ENCODE peak calls at places on chromosomes 16 and 17, in eight cellular contexts. K is mesothelial cell of epicardium, A is astrocyte, H is thoracic aorta, C is left ventricle myocardium inferior, O is A549, V is fibroblast of villous mesenchyme, X is heart left ventricle. E is an unnamed sample.

GRCh38 chr16:26765087-26765486 is 301.6 kb upstream of the C16orf82 start:
- DNase-seq in K (no peak), A (no peak), H (no peak), C (no peak), O (peak), V (no peak), X (no peak), E (no peak)

GRCh38 chr16:70725024-70725911 is 39.4 kb upstream of the MTSS2 start:
- DNase-seq in K (no peak), A (no peak), H (no peak), C (peak), O (no peak), V (peak), X (peak), E (no peak)

GRCh38 chr16:23514381-23515152 is 4.3 kb upstream of the GGA2 start:
- DNase-seq in K (no peak), A (no peak), H (no peak), C (no peak), O (no peak), V (no peak), X (no peak), E (no peak)

GRCh38 chr17:43816336-43817320 is 16.3 kb downstream of the MPP3 start:
- DNase-seq in K (no peak), A (no peak), H (no peak), C (no peak), O (no peak), V (no peak), X (no peak), E (no peak)

GRCh38 chr17:78383725-78384471 is 5.4 kb downstream of the PGS1 start:
- DNase-seq in K (no peak), A (peak), H (peak), C (peak), O (no peak), V (peak), X (peak), E (peak)

GRCh38 chr17:64767269-64767997 is 105.3 kb upstream of the SMURF2 start:
- DNase-seq in K (no peak), A (no peak), H (no peak), C (no peak), O (no peak), V (no peak), X (no peak), E (no peak)

GRCh38 chr17:58224315-58224714 is 5.3 kb upstream of the MKS1 start:
- DNase-seq in K (no peak), A (peak), H (no peak), C (no peak), O (peak), V (peak), X (no peak), E (peak)

GRCh38 chr17:9575381-9576072 is at the start of gene STX8:
- DNase-seq in K (peak), A (peak), H (peak), C (peak), O (peak), V (peak), X (peak), E (peak)

GRCh38 chr17:29257756-29258155 is 11.1 kb downstream of the CRYBA1 start:
- DNase-seq in K (no peak), A (no peak), H (no peak), C (no peak), O (no peak), V (peak), X (no peak), E (peak)

GRCh38 chr16:56372013-56372634 is 53.2 kb downstream of the AMFR start:
- DNase-seq in K (no peak), A (no peak), H (no peak), C (no peak), O (no peak), V (peak), X (no peak), E (no peak)

GRCh38 chr16:14502932-14503741 is 126.9 kb downstream of the PARN start:
- DNase-seq in K (no peak), A (peak), H (no peak), C (no peak), O (no peak), V (peak), X (no peak), E (peak)

GRCh38 chr17:58710948-58711552 is 18.6 kb downstream of the RAD51C start:
- DNase-seq in K (no peak), A (peak), H (no peak), C (no peak), O (no peak), V (peak), X (no peak), E (peak)

GRCh38 chr16:57959121-57959520 is 11.8 kb downstream of the CNGB1 start:
- DNase-seq in K (no peak), A (no peak), H (no peak), C (no peak), O (no peak), V (no peak), X (no peak), E (no peak)

GRCh38 chr17:30532871-30533270 is 55.7 kb downstream of the GOSR1 start:
- DNase-seq in K (no peak), A (no peak), H (no peak), C (no peak), O (no peak), V (no peak), X (no peak), E (no peak)

GRCh38 chr17:8859029-8859803 is 8.3 kb downstream of the PIK3R6 start:
- DNase-seq in K (no peak), A (peak), H (no peak), C (no peak), O (no peak), V (peak), X (no peak), E (no peak)

GRCh38 chr16:19748389-19749110 is 30.5 kb downstream of the IQCK start:
- DNase-seq in K (no peak), A (no peak), H (no peak), C (no peak), O (no peak), V (peak), X (no peak), E (peak)

GRCh38 chr16:49440156-49441065 is 66.8 kb downstream of the C16orf78 start:
- DNase-seq in K (no peak), A (no peak), H (no peak), C (no peak), O (no peak), V (no peak), X (no peak), E (no peak)

GRCh38 chr16:56192971-56193936 is 2.0 kb downstream of the GNAO1 start:
- DNase-seq in K (no peak), A (no peak), H (no peak), C (no peak), O (no peak), V (no peak), X (no peak), E (no peak)

GRCh38 chr17:83062818-83063671 is 16.4 kb upstream of the METRNL start:
- DNase-seq in K (peak), A (no peak), H (peak), C (no peak), O (no peak), V (no peak), X (no peak), E (no peak)

GRCh38 chr16:10609410-10609774 is 29.0 kb upstream of the EMP2 start:
- DNase-seq in K (no peak), A (peak), H (no peak), C (no peak), O (no peak), V (peak), X (no peak), E (peak)

GRCh38 chr16:11164482-11165270 is 91.3 kb downstream of the SOCS1 start:
- DNase-seq in K (no peak), A (no peak), H (no peak), C (no peak), O (no peak), V (no peak), X (peak), E (no peak)

GRCh38 chr17:21294321-21295035 is 10.0 kb downstream of the MAP2K3 start:
- DNase-seq in K (no peak), A (no peak), H (no peak), C (no peak), O (no peak), V (no peak), X (no peak), E (no peak)

GRCh38 chr17:50211249-50212120 is 10.1 kb upstream of the COL1A1 start:
- DNase-seq in K (no peak), A (peak), H (no peak), C (no peak), O (no peak), V (peak), X (no peak), E (peak)

GRCh38 chr17:46943511-46944393 is 20.8 kb downstream of the GOSR2 start:
- DNase-seq in K (no peak), A (peak), H (no peak), C (no peak), O (no peak), V (peak), X (peak), E (peak)

GRCh38 chr17:9837551-9838471 is 12.1 kb downstream of the GLP2R start:
- DNase-seq in K (no peak), A (peak), H (no peak), C (peak), O (peak), V (peak), X (peak), E (peak)

GRCh38 chr17:44738214-44738906 is 20.4 kb upstream of the ADAM11 start:
- DNase-seq in K (no peak), A (peak), H (no peak), C (no peak), O (no peak), V (peak), X (no peak), E (no peak)

GRCh38 chr16:52501746-52502145 is 45.2 kb downstream of the TOX3 start:
- DNase-seq in K (no peak), A (no peak), H (no peak), C (no peak), O (no peak), V (no peak), X (no peak), E (no peak)

GRCh38 chr17:17801800-17802481 is 34.8 kb downstream of the SREBF1 start:
- DNase-seq in K (no peak), A (no peak), H (no peak), C (no peak), O (no peak), V (no peak), X (no peak), E (no peak)

GRCh38 chr17:32882734-32883133 is 5.8 kb upstream of the MYO1D start:
- DNase-seq in K (no peak), A (peak), H (no peak), C (no peak), O (no peak), V (peak), X (no peak), E (no peak)

GRCh38 chr17:38864636-38865398 is 5.0 kb upstream of the LASP1 start:
- DNase-seq in K (no peak), A (no peak), H (no peak), C (no peak), O (no peak), V (peak), X (no peak), E (peak)

GRCh38 chr17:40056379-40057005 is 2.3 kb upstream of the MED24 start:
- DNase-seq in K (no peak), A (no peak), H (no peak), C (no peak), O (no peak), V (no peak), X (peak), E (no peak)

GRCh38 chr17:540632-541031 is 174.0 kb downstream of the VPS53 start:
- DNase-seq in K (no peak), A (no peak), H (no peak), C (no peak), O (no peak), V (no peak), X (no peak), E (no peak)

GRCh38 chr16:66752958-66753357 is 1.5 kb upstream of the DYNC1LI2 start:
- DNase-seq in K (no peak), A (no peak), H (no peak), C (no peak), O (no peak), V (no peak), X (no peak), E (no peak)

GRCh38 chr16:66754819-66755218 is 3.4 kb upstream of the DYNC1LI2 start:
- DNase-seq in K (no peak), A (no peak), H (no peak), C (no peak), O (no peak), V (no peak), X (no peak), E (no peak)

GRCh38 chr16:66752379-66752778 is 970 bp upstream of the DYNC1LI2 start:
- DNase-seq in K (no peak), A (no peak), H (no peak), C (no peak), O (no peak), V (no peak), X (no peak), E (no peak)

GRCh38 chr16:66754211-66754610 is 2.8 kb upstream of the DYNC1LI2 start:
- DNase-seq in K (no peak), A (no peak), H (no peak), C (no peak), O (no peak), V (no peak), X (no peak), E (no peak)

DNA sequence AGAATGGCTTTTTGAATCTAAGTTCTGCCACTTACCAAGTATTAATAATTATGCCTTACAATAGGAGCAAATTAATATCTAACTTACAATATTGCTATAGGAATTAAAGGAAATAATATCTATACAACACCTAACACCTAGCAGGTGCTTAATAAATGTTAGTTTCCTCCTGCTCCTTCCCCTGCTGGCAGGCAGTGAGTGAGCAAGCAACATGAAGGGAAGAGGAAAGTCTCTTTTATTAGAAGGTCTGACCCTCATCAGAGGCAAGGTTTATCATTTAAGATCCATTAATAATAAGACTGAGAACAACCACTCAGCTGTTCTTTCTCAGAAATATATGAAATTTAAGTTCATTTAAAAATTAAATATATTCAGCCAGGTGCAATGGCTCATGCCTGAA is 6.7 kb upstream of the DYNC1LI2 start:
- DNase-seq in K (no peak), A (no peak), H (no peak), C (no peak), O (no peak), V (no peak), X (no peak), E (no peak)
- TF ChIP-seq CTCF in K (no peak), A (no peak), H (no peak), C (no peak), O (no peak), V (no peak), X (no peak), E (no peak)

GRCh38 chr16:68367034-68367433 is 56.2 kb downstream of the PRMT7 start:
- DNase-seq in K (no peak), A (no peak), H (no peak), C (no peak), O (peak), V (peak), X (no peak), E (peak)
- TF ChIP-seq CTCF in K (peak), A (peak), H (no peak), C (peak), O (peak), V (peak), X (peak), E (peak)

GRCh38 chr17:36535669-36536081 is 888 bp downstream of the PIGW start:
- DNase-seq in K (no peak), A (no peak), H (no peak), C (no peak), O (no peak), V (peak), X (no peak), E (no peak)
- TF ChIP-seq CTCF in K (no peak), A (no peak), H (no peak), C (peak), O (peak), V (no peak), X (no peak), E (no peak)

DNA sequence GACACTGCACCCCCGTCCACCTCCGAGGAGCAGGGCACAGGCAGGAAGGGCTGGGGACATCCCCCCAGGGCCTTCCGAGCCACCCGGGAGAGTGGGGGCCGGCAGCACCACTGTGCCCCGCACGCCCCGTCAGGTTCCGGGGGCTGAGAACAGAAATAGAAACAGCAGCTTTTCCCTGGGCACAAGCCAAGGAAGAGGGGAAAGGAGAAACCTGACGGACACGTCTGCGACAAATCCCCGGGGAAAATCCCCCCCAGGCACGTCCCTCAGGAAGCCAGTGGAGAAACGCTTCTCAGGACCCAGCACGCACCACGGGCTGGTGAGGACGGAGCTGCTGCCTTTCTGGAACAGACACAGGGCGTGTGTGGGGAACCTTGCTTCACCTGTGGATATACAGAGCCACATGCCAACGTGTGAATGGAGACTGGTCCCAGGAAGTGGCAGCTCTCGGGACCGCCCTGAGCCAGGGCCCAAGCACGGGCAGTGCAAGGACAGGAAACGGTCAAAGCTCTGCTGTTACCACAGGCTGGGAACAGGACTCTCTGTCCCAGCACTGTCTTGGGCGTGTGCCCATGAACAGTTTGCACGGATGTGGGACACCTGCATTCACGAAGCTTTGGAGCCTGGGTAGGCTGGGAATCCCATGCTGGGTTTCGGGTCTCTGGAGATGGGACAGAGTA is 1.2 kb upstream of the TMEM204 start:
- DNase-seq in K (no peak), A (no peak), H (no peak), C (peak), O (no peak), V (peak), X (peak), E (no peak)
- TF ChIP-seq CTCF in K (no peak), A (no peak), H (no peak), C (no peak), O (no peak), V (no peak), X (no peak), E (no peak)

GRCh38 chr17:80279895-80280294 is 19.2 kb downstream of the RNF213 start:
- DNase-seq in K (no peak), A (peak), H (no peak), C (peak), O (no peak), V (peak), X (peak), E (peak)
- TF ChIP-seq CTCF in K (no peak), A (peak), H (peak), C (peak), O (no peak), V (peak), X (no peak), E (peak)

GRCh38 chr16:63808730-63809129 is 1313.1 kb downstream of the CDH11 start:
- DNase-seq in K (no peak), A (no peak), H (no peak), C (no peak), O (no peak), V (no peak), X (no peak), E (no peak)

GRCh38 chr16:63816304-63816703 is 1305.6 kb downstream of the CDH11 start:
- DNase-seq in K (no peak), A (no peak), H (no peak), C (no peak), O (no peak), V (no peak), X (no peak), E (no peak)

GRCh38 chr16:63813862-63814261 is 1308.0 kb downstream of the CDH11 start:
- DNase-seq in K (no peak), A (no peak), H (no peak), C (no peak), O (no peak), V (no peak), X (no peak), E (no peak)
- TF ChIP-seq CTCF in K (no peak), A (no peak), H (no peak), C (no peak), O (no peak), V (no peak), X (no peak), E (no peak)

E was measured in fibroblast of pulmonary artery.